ENCODE peak calls at places on chromosomes 6 and 20, in ten cellular contexts. One of them, this sample, is unnamed.

GRCh38 chr6:3561745-3562144 is 104.9 kb upstream of the SLC22A23 start:
- DNase-seq in neuronal stem cell: no peak
- DNase-seq in HAP-1: peak; percentile 30
- DNase-seq in neural progenitor cell: peak; percentile 44
- DNase-seq in adrenal gland: no peak
- DNase-seq in heart right ventricle: no peak
- DNase-seq in colonic mucosa: no peak
- DNase-seq in PC-9: no peak
- DNase-seq in A549: no peak
- DNase-seq in uterus: no peak
- DNase-seq in this sample: no peak

GRCh38 chr20:32820698-32821378 is 1.1 kb downstream of the MAPRE1 start:
- DNase-seq in neuronal stem cell: no peak
- DNase-seq in HAP-1: no peak
- DNase-seq in neural progenitor cell: peak; percentile 34
- DNase-seq in adrenal gland: no peak
- DNase-seq in heart right ventricle: no peak
- DNase-seq in colonic mucosa: peak; percentile 23
- DNase-seq in PC-9: no peak
- DNase-seq in A549: no peak
- DNase-seq in uterus: no peak
- DNase-seq in this sample: no peak

GRCh38 chr20:38211200-38212097 is 46.4 kb upstream of the TGM2 start:
- DNase-seq in neuronal stem cell: no peak
- DNase-seq in HAP-1: no peak
- DNase-seq in neural progenitor cell: no peak
- DNase-seq in adrenal gland: no peak
- DNase-seq in heart right ventricle: no peak
- DNase-seq in colonic mucosa: no peak
- DNase-seq in PC-9: no peak
- DNase-seq in A549: no peak
- DNase-seq in uterus: peak; percentile 9
- DNase-seq in this sample: no peak

GRCh38 chr6:112841553-112842337 is 494.6 kb downstream of the RFPL4B start:
- DNase-seq in neuronal stem cell: no peak
- DNase-seq in HAP-1: no peak
- DNase-seq in neural progenitor cell: no peak
- DNase-seq in adrenal gland: no peak
- DNase-seq in heart right ventricle: no peak
- DNase-seq in colonic mucosa: no peak
- DNase-seq in PC-9: no peak
- DNase-seq in A549: no peak
- DNase-seq in uterus: no peak
- DNase-seq in this sample: no peak

GRCh38 chr20:63697357-63697867 is 960 bp downstream of the TNFRSF6B start:
- DNase-seq in neuronal stem cell: no peak
- DNase-seq in HAP-1: peak; percentile 21
- DNase-seq in neural progenitor cell: no peak
- DNase-seq in adrenal gland: no peak
- DNase-seq in heart right ventricle: peak; percentile 21
- DNase-seq in colonic mucosa: no peak
- DNase-seq in PC-9: peak; percentile 32
- DNase-seq in A549: no peak
- DNase-seq in uterus: peak; percentile 20
- DNase-seq in this sample: no peak

GRCh38 chr6:145015739-145016558 is 719.4 kb downstream of the EPM2A start:
- DNase-seq in neuronal stem cell: no peak
- DNase-seq in HAP-1: no peak
- DNase-seq in neural progenitor cell: no peak
- DNase-seq in adrenal gland: peak; percentile 72
- DNase-seq in heart right ventricle: no peak
- DNase-seq in colonic mucosa: no peak
- DNase-seq in PC-9: peak; percentile 74
- DNase-seq in A549: peak; percentile 33
- DNase-seq in uterus: no peak
- DNase-seq in this sample: no peak

GRCh38 chr20:13341737-13342393 is 120.8 kb downstream of the ISM1 start:
- DNase-seq in neuronal stem cell: no peak
- DNase-seq in HAP-1: no peak
- DNase-seq in neural progenitor cell: no peak
- DNase-seq in adrenal gland: no peak
- DNase-seq in heart right ventricle: no peak
- DNase-seq in colonic mucosa: no peak
- DNase-seq in PC-9: no peak
- DNase-seq in A549: no peak
- DNase-seq in uterus: no peak
- DNase-seq in this sample: no peak

GRCh38 chr6:140082867-140083297 is 708.4 kb upstream of the CITED2 start:
- DNase-seq in neuronal stem cell: no peak
- DNase-seq in HAP-1: no peak
- DNase-seq in neural progenitor cell: no peak
- DNase-seq in adrenal gland: peak; percentile 65
- DNase-seq in heart right ventricle: no peak
- DNase-seq in colonic mucosa: no peak
- DNase-seq in PC-9: no peak
- DNase-seq in A549: no peak
- DNase-seq in uterus: peak; percentile 16
- DNase-seq in this sample: no peak

GRCh38 chr20:11918280-11918952 is 723 bp downstream of the BTBD3 start:
- DNase-seq in neuronal stem cell: no peak
- DNase-seq in HAP-1: no peak
- DNase-seq in neural progenitor cell: no peak
- DNase-seq in adrenal gland: no peak
- DNase-seq in heart right ventricle: no peak
- DNase-seq in colonic mucosa: no peak
- DNase-seq in PC-9: no peak
- DNase-seq in A549: no peak
- DNase-seq in uterus: no peak
- DNase-seq in this sample: no peak

GRCh38 chr20:13259921-13260320 is 38.8 kb downstream of the ISM1 start:
- DNase-seq in neuronal stem cell: no peak
- DNase-seq in HAP-1: no peak
- DNase-seq in neural progenitor cell: no peak
- DNase-seq in adrenal gland: no peak
- DNase-seq in heart right ventricle: no peak
- DNase-seq in colonic mucosa: no peak
- DNase-seq in PC-9: no peak
- DNase-seq in A549: no peak
- DNase-seq in uterus: no peak
- DNase-seq in this sample: no peak

GRCh38 chr6:73339340-73339739 is 14.7 kb downstream of the DPPA5 start:
- DNase-seq in neuronal stem cell: no peak
- DNase-seq in HAP-1: no peak
- DNase-seq in neural progenitor cell: no peak
- DNase-seq in adrenal gland: no peak
- DNase-seq in heart right ventricle: no peak
- DNase-seq in colonic mucosa: no peak
- DNase-seq in PC-9: no peak
- DNase-seq in A549: no peak
- DNase-seq in uterus: no peak
- DNase-seq in this sample: no peak

GRCh38 chr6:160917581-160917980 is 74.0 kb upstream of the MAP3K4 start:
- DNase-seq in neuronal stem cell: no peak
- DNase-seq in HAP-1: no peak
- DNase-seq in neural progenitor cell: no peak
- DNase-seq in adrenal gland: no peak
- DNase-seq in heart right ventricle: no peak
- DNase-seq in colonic mucosa: no peak
- DNase-seq in PC-9: no peak
- DNase-seq in A549: no peak
- DNase-seq in uterus: no peak
- DNase-seq in this sample: no peak
- H3K9me3 ChIP-seq in neuronal stem cell: peaks cover 2% of the 10 kb centered on the region
- H3K9me3 ChIP-seq in HAP-1: no peaks in the 10 kb centered on the region
- H3K9me3 ChIP-seq in neural progenitor cell: peaks cover 11% of the 10 kb centered on the region
- H3K9me3 ChIP-seq in adrenal gland: peaks cover 8% of the 10 kb centered on the region
- H3K9me3 ChIP-seq in heart right ventricle: peaks cover 17% of the 10 kb centered on the region
- H3K9me3 ChIP-seq in colonic mucosa: no peaks in the 10 kb centered on the region
- H3K9me3 ChIP-seq in PC-9: no peaks in the 10 kb centered on the region
- H3K9me3 ChIP-seq in A549: no peaks in the 10 kb centered on the region
- H3K9me3 ChIP-seq in uterus: peaks cover 4% of the 10 kb centered on the region
- H3K9me3 ChIP-seq in this sample: no peaks in the 10 kb centered on the region

GRCh38 chr6:18410412-18410811 is 23.3 kb downstream of the RNF144B start:
- DNase-seq in neuronal stem cell: no peak
- DNase-seq in HAP-1: no peak
- DNase-seq in neural progenitor cell: no peak
- DNase-seq in adrenal gland: no peak
- DNase-seq in heart right ventricle: no peak
- DNase-seq in colonic mucosa: no peak
- DNase-seq in PC-9: no peak
- DNase-seq in A549: no peak
- DNase-seq in uterus: no peak
- DNase-seq in this sample: no peak
- H3K4me1 ChIP-seq in neuronal stem cell: no peaks in the 10 kb centered on the region
- H3K4me1 ChIP-seq in HAP-1: no peaks in the 10 kb centered on the region
- H3K4me1 ChIP-seq in neural progenitor cell: no peaks in the 10 kb centered on the region
- H3K4me1 ChIP-seq in adrenal gland: no peaks in the 10 kb centered on the region
- H3K4me1 ChIP-seq in heart right ventricle: no peaks in the 10 kb centered on the region
- H3K4me1 ChIP-seq in colonic mucosa: no peaks in the 10 kb centered on the region
- H3K4me1 ChIP-seq in PC-9: peaks cover 8% of the 10 kb centered on the region
- H3K4me1 ChIP-seq in A549: peaks cover 7% of the 10 kb centered on the region
- H3K4me1 ChIP-seq in uterus: no peaks in the 10 kb centered on the region
- H3K4me1 ChIP-seq in this sample: peaks cover 7% of the 10 kb centered on the region

GRCh38 chr6:168625602-168626001 is 184.6 kb downstream of the SMOC2 start:
- DNase-seq in neuronal stem cell: no peak
- DNase-seq in HAP-1: no peak
- DNase-seq in neural progenitor cell: no peak
- DNase-seq in adrenal gland: no peak
- DNase-seq in heart right ventricle: no peak
- DNase-seq in colonic mucosa: no peak
- DNase-seq in PC-9: no peak
- DNase-seq in A549: no peak
- DNase-seq in uterus: no peak
- DNase-seq in this sample: no peak

GRCh38 chr6:168623736-168624135 is 182.8 kb downstream of the SMOC2 start:
- DNase-seq in neuronal stem cell: no peak
- DNase-seq in HAP-1: no peak
- DNase-seq in neural progenitor cell: no peak
- DNase-seq in adrenal gland: no peak
- DNase-seq in heart right ventricle: no peak
- DNase-seq in colonic mucosa: no peak
- DNase-seq in PC-9: no peak
- DNase-seq in A549: no peak
- DNase-seq in uterus: no peak
- DNase-seq in this sample: no peak

GRCh38 chr6:168624948-168625347 is 184.0 kb downstream of the SMOC2 start:
- DNase-seq in neuronal stem cell: no peak
- DNase-seq in HAP-1: no peak
- DNase-seq in neural progenitor cell: no peak
- DNase-seq in adrenal gland: no peak
- DNase-seq in heart right ventricle: no peak
- DNase-seq in colonic mucosa: no peak
- DNase-seq in PC-9: no peak
- DNase-seq in A549: no peak
- DNase-seq in uterus: no peak
- DNase-seq in this sample: peak; percentile 61

GRCh38 chr6:168626046-168626445 is 185.1 kb downstream of the SMOC2 start:
- DNase-seq in neuronal stem cell: no peak
- DNase-seq in HAP-1: no peak
- DNase-seq in neural progenitor cell: no peak
- DNase-seq in adrenal gland: no peak
- DNase-seq in heart right ventricle: no peak
- DNase-seq in colonic mucosa: no peak
- DNase-seq in PC-9: no peak
- DNase-seq in A549: no peak
- DNase-seq in uterus: no peak
- DNase-seq in this sample: no peak

GRCh38 chr6:168624540-168624939 is 183.6 kb downstream of the SMOC2 start:
- DNase-seq in neuronal stem cell: no peak
- DNase-seq in HAP-1: no peak
- DNase-seq in neural progenitor cell: no peak
- DNase-seq in adrenal gland: no peak
- DNase-seq in heart right ventricle: no peak
- DNase-seq in colonic mucosa: no peak
- DNase-seq in PC-9: no peak
- DNase-seq in A549: no peak
- DNase-seq in uterus: no peak
- DNase-seq in this sample: no peak
- H3K9me3 ChIP-seq in neuronal stem cell: no peaks in the 10 kb centered on the region
- H3K9me3 ChIP-seq in HAP-1: no peaks in the 10 kb centered on the region
- H3K9me3 ChIP-seq in neural progenitor cell: no peaks in the 10 kb centered on the region
- H3K9me3 ChIP-seq in adrenal gland: no peaks in the 10 kb centered on the region
- H3K9me3 ChIP-seq in heart right ventricle: no peaks in the 10 kb centered on the region
- H3K9me3 ChIP-seq in colonic mucosa: no peaks in the 10 kb centered on the region
- H3K9me3 ChIP-seq in PC-9: no peaks in the 10 kb centered on the region
- H3K9me3 ChIP-seq in A549: no peaks in the 10 kb centered on the region
- H3K9me3 ChIP-seq in uterus: no peaks in the 10 kb centered on the region
- H3K9me3 ChIP-seq in this sample: no peaks in the 10 kb centered on the region

GRCh38 chr20:62376112-62377063 is 9.3 kb upstream of the LAMA5 start:
- DNase-seq in neuronal stem cell: peak; percentile 86
- DNase-seq in HAP-1: no peak
- DNase-seq in neural progenitor cell: peak; percentile 96
- DNase-seq in adrenal gland: peak; percentile 63
- DNase-seq in heart right ventricle: peak; percentile 62
- DNase-seq in colonic mucosa: no peak
- DNase-seq in PC-9: no peak
- DNase-seq in A549: no peak
- DNase-seq in uterus: peak; percentile 55
- DNase-seq in this sample: peak; percentile 55

GRCh38 chr20:62381202-62381797 is 5.6 kb upstream of the RPS21 start:
- DNase-seq in neuronal stem cell: no peak
- DNase-seq in HAP-1: no peak
- DNase-seq in neural progenitor cell: no peak
- DNase-seq in adrenal gland: peak; percentile 90
- DNase-seq in heart right ventricle: peak; percentile 38
- DNase-seq in colonic mucosa: no peak
- DNase-seq in PC-9: no peak
- DNase-seq in A549: no peak
- DNase-seq in uterus: no peak
- DNase-seq in this sample: no peak

GRCh38 chr20:62377064-62377461 is 9.8 kb upstream of the RPS21 start:
- DNase-seq in neuronal stem cell: no peak
- DNase-seq in HAP-1: no peak
- DNase-seq in neural progenitor cell: no peak
- DNase-seq in adrenal gland: no peak
- DNase-seq in heart right ventricle: no peak
- DNase-seq in colonic mucosa: no peak
- DNase-seq in PC-9: no peak
- DNase-seq in A549: no peak
- DNase-seq in uterus: no peak
- DNase-seq in this sample: no peak

GRCh38 chr20:62377615-62378085 is 9.3 kb upstream of the RPS21 start:
- DNase-seq in neuronal stem cell: no peak
- DNase-seq in HAP-1: no peak
- DNase-seq in neural progenitor cell: no peak
- DNase-seq in adrenal gland: no peak
- DNase-seq in heart right ventricle: peak; percentile 63
- DNase-seq in colonic mucosa: no peak
- DNase-seq in PC-9: no peak
- DNase-seq in A549: no peak
- DNase-seq in uterus: no peak
- DNase-seq in this sample: no peak

DNA sequence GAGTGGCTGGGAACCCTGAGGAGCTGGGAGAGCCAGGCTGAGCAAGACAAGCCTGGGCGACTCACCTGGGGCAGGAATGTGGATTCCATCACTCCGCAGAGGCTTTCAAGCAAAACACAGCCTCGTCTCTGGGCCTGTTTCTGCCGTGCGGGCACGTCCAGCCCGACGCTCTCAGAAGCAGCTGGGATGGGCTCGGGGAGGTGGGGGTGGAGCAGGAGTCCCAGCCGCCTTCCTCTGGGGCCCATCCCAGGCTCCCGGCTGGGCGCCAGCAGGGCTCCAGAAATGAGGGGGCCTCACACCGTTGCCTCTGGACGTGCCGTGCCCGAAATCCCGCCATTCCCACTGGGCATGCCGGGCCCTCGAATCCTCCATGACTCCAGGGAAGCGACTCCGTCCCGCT is 8.7 kb upstream of the RPS21 start:
- DNase-seq in neuronal stem cell: no peak
- DNase-seq in HAP-1: no peak
- DNase-seq in neural progenitor cell: no peak
- DNase-seq in adrenal gland: no peak
- DNase-seq in heart right ventricle: no peak
- DNase-seq in colonic mucosa: no peak
- DNase-seq in PC-9: no peak
- DNase-seq in A549: no peak
- DNase-seq in uterus: no peak
- DNase-seq in this sample: no peak
- H3K4me1 ChIP-seq in neuronal stem cell: peaks cover 7% of the 10 kb centered on the region
- H3K4me1 ChIP-seq in HAP-1: no peaks in the 10 kb centered on the region
- H3K4me1 ChIP-seq in neural progenitor cell: peaks cover 13% of the 10 kb centered on the region
- H3K4me1 ChIP-seq in adrenal gland: peaks cover 15% of the 10 kb centered on the region
- H3K4me1 ChIP-seq in heart right ventricle: peaks cover 31% of the 10 kb centered on the region
- H3K4me1 ChIP-seq in colonic mucosa: no peaks in the 10 kb centered on the region
- H3K4me1 ChIP-seq in PC-9: peaks cover 18% of the 10 kb centered on the region
- H3K4me1 ChIP-seq in A549: peaks cover 74% of the 10 kb centered on the region
- H3K4me1 ChIP-seq in uterus: peaks cover 12% of the 10 kb centered on the region
- H3K4me1 ChIP-seq in this sample: no peaks in the 10 kb centered on the region

This sample was measured in right cardiac atrium.